ENCODE peak calls at places on chromosome 4, in five cellular contexts. P, V, U, T and X are unnamed samples.

GRCh38 chr4:84856468-84856867 is 110.0 kb downstream of the WDFY3 start:
- DNase-seq in V (no peak), T (peak), U (no peak), P (no peak), X (no peak)

GRCh38 chr4:26873391-26874026 is 12.9 kb downstream of the STIM2 start:
- DNase-seq in P (peak), T (peak), U (no peak), V (no peak), X (peak)

GRCh38 chr4:88526221-88526815 is 2.7 kb upstream of the PYURF start:
- DNase-seq in T (no peak), V (no peak), U (no peak), P (no peak), X (no peak)

GRCh38 chr4:76535603-76536380 is 100.8 kb downstream of the SHROOM3 start:
- DNase-seq in U (no peak), P (no peak), V (no peak), T (no peak), X (no peak)

GRCh38 chr4:80335554-80336358 is at the start of gene CFAP299:
- DNase-seq in P (peak), T (peak), U (peak), V (peak), X (peak)

GRCh38 chr4:118586357-118586790 is 98.8 kb upstream of the METTL14 start:
- DNase-seq in V (no peak), P (no peak), U (no peak), T (no peak), X (no peak)

GRCh38 chr4:23202712-23203247 is 510.0 kb downstream of the GBA3 start:
- DNase-seq in V (no peak), T (no peak), U (no peak), P (no peak), X (no peak)

GRCh38 chr4:66062044-66062443 is 391.8 kb upstream of the EPHA5 start:
- DNase-seq in V (no peak), T (no peak), P (no peak), U (no peak), X (no peak)

GRCh38 chr4:124018383-124019317 is 622.1 kb downstream of the SPRY1 start:
- DNase-seq in P (no peak), U (no peak), V (no peak), T (peak), X (peak)

GRCh38 chr4:110354460-110354859 is 121.5 kb upstream of the ENPEP start:
- DNase-seq in U (no peak), V (no peak), T (no peak), P (no peak), X (no peak)

GRCh38 chr4:155399974-155400697 is 23.4 kb upstream of the MAP9 start:
- DNase-seq in V (no peak), U (no peak), T (no peak), P (no peak), X (no peak)

GRCh38 chr4:7332216-7333023 is 102.3 kb downstream of the PSAPL1 start:
- DNase-seq in V (no peak), P (no peak), U (no peak), T (no peak), X (peak)

GRCh38 chr4:80268936-80269335 is 2.5 kb downstream of the FGF5 start:
- DNase-seq in T (no peak), U (no peak), V (no peak), P (no peak), X (no peak)

GRCh38 chr4:150238591-150238990 is 160.3 kb downstream of the DCLK2 start:
- DNase-seq in V (no peak), T (no peak), U (no peak), P (no peak), X (no peak)

GRCh38 chr4:82388405-82388804 is 14.6 kb upstream of the HNRNPD start:
- DNase-seq in P (no peak), V (no peak), T (no peak), U (no peak), X (no peak)

GRCh38 chr4:53821179-53821851 is 230.0 kb upstream of the LNX1 start:
- DNase-seq in P (no peak), T (peak), V (no peak), U (no peak), X (no peak)
- H3K27ac ChIP-seq in P (no peak), T (no peak), V (no peak), U (no peak), X (no peak)

GRCh38 chr4:128635141-128635911 is 174.2 kb upstream of the JADE1 start:
- DNase-seq in P (no peak), U (peak), V (no peak), T (peak), X (no peak)
- H3K27ac ChIP-seq in P (no peak), U (peak), V (no peak), T (peak), X (no peak)

GRCh38 chr4:181967401-181967800 is 275.8 kb upstream of the TENM3 start:
- DNase-seq in P (no peak), U (no peak), V (no peak), T (no peak), X (no peak)
- H3K27ac ChIP-seq in P (no peak), U (no peak), V (no peak), T (no peak), X (no peak)

DNA sequence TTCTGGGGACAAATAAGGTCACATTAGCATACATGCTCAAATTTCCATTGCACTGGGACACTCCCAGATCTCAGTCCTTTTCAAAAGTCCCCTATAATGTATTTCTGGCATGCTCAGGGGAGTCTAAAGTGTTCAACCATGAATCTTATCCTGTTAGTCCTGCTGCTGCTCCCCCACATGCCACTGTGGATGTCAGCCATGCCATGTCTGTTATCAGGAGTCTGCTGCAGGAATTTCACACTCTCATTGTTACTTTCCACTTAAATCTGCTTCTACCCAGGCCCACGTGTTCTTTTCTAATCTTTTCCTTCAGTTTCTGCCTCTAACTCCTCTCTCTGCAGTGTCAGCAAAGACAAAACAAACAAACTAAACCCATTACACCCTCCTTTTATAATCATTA is 1000.7 kb downstream of the CCSER1 start:
- DNase-seq in P (no peak), U (no peak), T (peak), V (no peak), X (no peak)
- H3K27ac ChIP-seq in P (no peak), U (no peak), T (no peak), V (no peak), X (no peak)

GRCh38 chr4:183444953-183445543 is 612 bp downstream of the CDKN2AIP start:
- DNase-seq in V (no peak), U (peak), T (peak), P (no peak), X (peak)
- H3K27ac ChIP-seq in V (peak), U (peak), T (peak), P (peak), X (peak)

GRCh38 chr4:153116801-153117200 is 87.4 kb upstream of the TRIM2 start:
- DNase-seq in V (no peak), P (no peak), T (no peak), U (no peak), X (no peak)
- H3K27ac ChIP-seq in V (peak), P (peak), T (no peak), U (no peak), X (no peak)

DNA sequence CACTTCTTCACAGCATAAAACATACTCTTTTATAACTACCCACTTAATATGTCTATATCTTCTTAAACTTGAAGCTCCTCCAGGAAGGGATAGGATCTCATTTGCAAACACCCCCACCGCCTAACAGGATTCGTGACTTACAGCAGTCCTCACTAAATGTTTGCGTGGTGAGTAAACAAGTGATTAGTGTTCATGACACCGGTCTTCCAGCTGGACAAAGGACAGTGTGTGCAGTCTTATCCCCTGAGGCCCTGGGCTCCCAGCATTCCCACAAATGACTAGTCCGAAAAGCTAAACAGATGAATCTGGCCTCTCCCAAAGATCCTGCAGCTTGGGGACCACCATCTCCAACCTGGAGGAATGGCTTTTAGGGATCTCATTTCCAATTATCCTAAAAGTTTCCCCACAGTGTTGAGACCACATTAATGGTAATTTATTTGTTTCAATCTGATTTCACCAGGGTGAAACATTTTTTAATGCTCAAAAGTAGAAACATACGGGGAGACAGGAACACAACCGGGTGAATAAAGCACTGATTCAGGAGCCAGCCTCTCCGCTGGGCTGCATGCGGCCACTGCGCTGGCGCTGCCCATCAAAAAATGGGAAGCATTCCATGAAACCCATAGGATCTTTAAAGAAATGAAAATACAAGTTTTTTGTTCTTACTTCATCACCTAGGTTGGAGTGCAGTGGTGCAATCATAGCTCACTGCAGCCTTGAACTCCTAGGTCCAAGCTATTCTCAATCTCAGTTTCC is 69.2 kb downstream of the HADH start:
- DNase-seq in V (no peak), U (no peak), P (no peak), T (no peak), X (no peak)
- H3K27ac ChIP-seq in V (no peak), U (no peak), P (no peak), T (no peak), X (no peak)

GRCh38 chr4:42638276-42638675 is 18.6 kb downstream of the ATP8A1 start:
- DNase-seq in V (no peak), P (no peak), T (no peak), U (no peak), X (no peak)
- H3K27ac ChIP-seq in V (no peak), P (no peak), T (no peak), U (no peak), X (no peak)

GRCh38 chr4:3715251-3716033 is 50.7 kb upstream of the ADRA2C start:
- DNase-seq in U (no peak), P (no peak), T (no peak), V (no peak), X (no peak)
- H3K27ac ChIP-seq in U (no peak), P (no peak), T (no peak), V (no peak), X (no peak)